ENCODE peak calls at places on chromosome 7, in five cellular contexts. One of them, this sample, is unnamed.

GRCh38 chr7:116809636-116810266 is 52.6 kb upstream of the CAPZA2 start:
- DNase-seq in GM12865: peak
- DNase-seq in neural crest cell: peak
- DNase-seq in astrocyte of the spinal cord: peak
- DNase-seq in fibroblast of the aortic adventitia: peak
- DNase-seq in this sample: no peak

GRCh38 chr7:91596287-91596686 is 284.2 kb downstream of the MTERF1 start:
- DNase-seq in GM12865: no peak
- DNase-seq in neural crest cell: no peak
- DNase-seq in astrocyte of the spinal cord: no peak
- DNase-seq in fibroblast of the aortic adventitia: no peak
- DNase-seq in this sample: no peak

GRCh38 chr7:44973610-44974401 is 5.0 kb downstream of the MYO1G start:
- DNase-seq in GM12865: no peak
- DNase-seq in neural crest cell: peak
- DNase-seq in astrocyte of the spinal cord: no peak
- DNase-seq in fibroblast of the aortic adventitia: peak
- DNase-seq in this sample: no peak

GRCh38 chr7:74708569-74709275 is 51.2 kb downstream of the GTF2I start:
- DNase-seq in GM12865: no peak
- DNase-seq in neural crest cell: no peak
- DNase-seq in astrocyte of the spinal cord: no peak
- DNase-seq in fibroblast of the aortic adventitia: peak
- DNase-seq in this sample: no peak

GRCh38 chr7:46990761-46991160 is 591.1 kb downstream of the TNS3 start:
- DNase-seq in GM12865: no peak
- DNase-seq in neural crest cell: no peak
- DNase-seq in astrocyte of the spinal cord: no peak
- DNase-seq in fibroblast of the aortic adventitia: peak
- DNase-seq in this sample: no peak

GRCh38 chr7:17130281-17131059 is 168.0 kb upstream of the AHR start:
- DNase-seq in GM12865: no peak
- DNase-seq in neural crest cell: no peak
- DNase-seq in astrocyte of the spinal cord: peak
- DNase-seq in fibroblast of the aortic adventitia: peak
- DNase-seq in this sample: no peak

GRCh38 chr7:100351657-100352058 is 6.3 kb upstream of the PILRB start:
- DNase-seq in GM12865: no peak
- DNase-seq in neural crest cell: no peak
- DNase-seq in astrocyte of the spinal cord: no peak
- DNase-seq in fibroblast of the aortic adventitia: no peak
- DNase-seq in this sample: no peak

GRCh38 chr7:101066858-101067227 is 18.4 kb upstream of the TRIM56 start:
- DNase-seq in GM12865: no peak
- DNase-seq in neural crest cell: no peak
- DNase-seq in astrocyte of the spinal cord: no peak
- DNase-seq in fibroblast of the aortic adventitia: no peak
- DNase-seq in this sample: no peak

GRCh38 chr7:140081774-140082425 is 19.1 kb upstream of the PARP12 start:
- DNase-seq in GM12865: no peak
- DNase-seq in neural crest cell: no peak
- DNase-seq in astrocyte of the spinal cord: no peak
- DNase-seq in fibroblast of the aortic adventitia: no peak
- DNase-seq in this sample: no peak

GRCh38 chr7:140082770-140083169 is 20.0 kb upstream of the PARP12 start:
- DNase-seq in GM12865: no peak
- DNase-seq in neural crest cell: no peak
- DNase-seq in astrocyte of the spinal cord: no peak
- DNase-seq in fibroblast of the aortic adventitia: no peak
- DNase-seq in this sample: no peak

GRCh38 chr7:140080919-140081318 is 18.2 kb upstream of the PARP12 start:
- DNase-seq in GM12865: no peak
- DNase-seq in neural crest cell: no peak
- DNase-seq in astrocyte of the spinal cord: no peak
- DNase-seq in fibroblast of the aortic adventitia: no peak
- DNase-seq in this sample: no peak

GRCh38 chr7:140078392-140078791 is 15.6 kb upstream of the PARP12 start:
- DNase-seq in GM12865: no peak
- DNase-seq in neural crest cell: no peak
- DNase-seq in astrocyte of the spinal cord: no peak
- DNase-seq in fibroblast of the aortic adventitia: no peak
- DNase-seq in this sample: no peak

DNA sequence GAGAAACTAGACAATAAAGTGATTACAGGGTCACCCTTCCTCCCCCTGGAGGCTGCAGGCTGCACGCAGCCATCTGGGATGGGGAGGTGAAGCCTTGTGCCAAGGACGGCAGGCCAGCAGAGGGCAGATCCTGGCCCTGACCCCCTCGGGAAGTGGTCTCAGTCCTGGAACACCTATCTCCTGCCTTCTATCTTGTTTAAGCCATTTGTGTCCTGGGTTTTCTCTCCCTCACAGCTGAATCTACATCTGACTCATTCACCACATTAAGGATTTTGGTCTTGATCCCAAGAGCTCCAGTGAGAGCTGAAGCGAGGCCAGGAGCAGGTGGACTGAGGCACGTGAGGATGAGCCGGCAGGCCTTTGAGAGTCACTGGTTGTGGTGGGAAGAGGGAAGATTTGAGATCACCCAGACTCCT is 16.4 kb upstream of the PARP12 start:
- DNase-seq in GM12865: no peak
- DNase-seq in neural crest cell: peak
- DNase-seq in astrocyte of the spinal cord: peak
- DNase-seq in fibroblast of the aortic adventitia: peak
- DNase-seq in this sample: no peak
- TF ChIP-seq CTCF in GM12865: no peak
- TF ChIP-seq CTCF in neural crest cell: peak
- TF ChIP-seq CTCF in astrocyte of the spinal cord: peak
- TF ChIP-seq CTCF in fibroblast of the aortic adventitia: peak
- TF ChIP-seq CTCF in this sample: no peak

GRCh38 chr7:112745635-112746034 is 44.6 kb downstream of the TMEM168 start:
- DNase-seq in GM12865: no peak
- DNase-seq in neural crest cell: no peak
- DNase-seq in astrocyte of the spinal cord: no peak
- DNase-seq in fibroblast of the aortic adventitia: no peak
- DNase-seq in this sample: no peak

GRCh38 chr7:112752576-112752975 is 37.6 kb downstream of the TMEM168 start:
- DNase-seq in GM12865: no peak
- DNase-seq in neural crest cell: no peak
- DNase-seq in astrocyte of the spinal cord: no peak
- DNase-seq in fibroblast of the aortic adventitia: no peak
- DNase-seq in this sample: no peak

GRCh38 chr7:112753298-112753697 is 36.9 kb downstream of the TMEM168 start:
- DNase-seq in GM12865: no peak
- DNase-seq in neural crest cell: no peak
- DNase-seq in astrocyte of the spinal cord: no peak
- DNase-seq in fibroblast of the aortic adventitia: no peak
- DNase-seq in this sample: no peak

GRCh38 chr7:112748381-112748780 is 41.8 kb downstream of the TMEM168 start:
- DNase-seq in GM12865: no peak
- DNase-seq in neural crest cell: no peak
- DNase-seq in astrocyte of the spinal cord: no peak
- DNase-seq in fibroblast of the aortic adventitia: no peak
- DNase-seq in this sample: no peak

DNA sequence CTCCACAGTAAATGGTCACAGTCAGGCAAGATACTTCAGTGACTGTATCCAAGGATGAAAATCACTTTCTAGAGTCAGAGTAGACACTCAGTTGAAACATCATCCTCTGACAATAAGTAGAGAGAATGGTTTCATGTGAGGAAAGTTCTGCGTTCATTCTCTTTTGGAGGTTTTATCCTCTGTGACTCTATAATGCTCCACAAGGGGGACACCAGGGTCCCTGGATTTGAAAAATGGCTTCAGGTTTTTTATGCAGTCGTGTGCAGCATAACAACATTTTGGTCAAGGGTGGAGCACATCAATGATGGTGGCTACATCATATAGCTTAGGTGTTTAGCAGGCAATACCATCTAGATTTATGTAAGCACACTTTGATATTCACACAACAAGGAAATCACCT is 40.4 kb downstream of the TMEM168 start:
- DNase-seq in GM12865: no peak
- DNase-seq in neural crest cell: no peak
- DNase-seq in astrocyte of the spinal cord: no peak
- DNase-seq in fibroblast of the aortic adventitia: no peak
- DNase-seq in this sample: no peak
- TF ChIP-seq CTCF in GM12865: no peak
- TF ChIP-seq CTCF in neural crest cell: peak
- TF ChIP-seq CTCF in astrocyte of the spinal cord: no peak
- TF ChIP-seq CTCF in fibroblast of the aortic adventitia: no peak
- TF ChIP-seq CTCF in this sample: no peak

GRCh38 chr7:155032978-155033377 is 30.1 kb upstream of the PAXIP1 start:
- DNase-seq in GM12865: no peak
- DNase-seq in neural crest cell: no peak
- DNase-seq in astrocyte of the spinal cord: no peak
- DNase-seq in fibroblast of the aortic adventitia: no peak
- DNase-seq in this sample: no peak
- TF ChIP-seq CTCF in GM12865: no peak
- TF ChIP-seq CTCF in neural crest cell: no peak
- TF ChIP-seq CTCF in astrocyte of the spinal cord: no peak
- TF ChIP-seq CTCF in fibroblast of the aortic adventitia: no peak
- TF ChIP-seq CTCF in this sample: no peak

DNA sequence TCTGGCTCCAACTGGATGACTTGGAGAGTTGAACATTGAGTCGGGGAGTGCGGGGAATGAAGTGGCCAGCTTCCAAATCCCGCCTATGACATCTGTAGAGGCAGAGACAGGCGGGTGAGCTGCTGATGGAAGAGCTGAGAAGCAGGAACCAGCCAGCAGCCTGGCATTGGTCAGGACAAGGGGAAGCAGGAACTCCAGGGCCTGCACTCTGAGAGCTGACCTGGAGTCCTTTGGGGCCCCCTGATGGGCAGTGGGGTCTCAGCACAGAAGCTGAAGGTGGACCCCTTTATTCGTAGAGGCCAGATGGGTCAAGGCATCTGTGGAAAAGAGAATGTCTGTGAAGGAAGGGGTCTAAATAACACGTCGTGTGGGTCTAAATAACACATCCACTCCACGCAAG is 57.0 kb downstream of the SEC61G start:
- DNase-seq in GM12865: no peak
- DNase-seq in neural crest cell: no peak
- DNase-seq in astrocyte of the spinal cord: no peak
- DNase-seq in fibroblast of the aortic adventitia: no peak
- DNase-seq in this sample: no peak
- TF ChIP-seq CTCF in GM12865: no peak
- TF ChIP-seq CTCF in neural crest cell: no peak
- TF ChIP-seq CTCF in astrocyte of the spinal cord: no peak
- TF ChIP-seq CTCF in fibroblast of the aortic adventitia: no peak
- TF ChIP-seq CTCF in this sample: no peak

GRCh38 chr7:138755831-138756590 is 41.8 kb upstream of the TMEM213 start:
- DNase-seq in GM12865: no peak
- DNase-seq in neural crest cell: no peak
- DNase-seq in astrocyte of the spinal cord: peak
- DNase-seq in fibroblast of the aortic adventitia: peak
- DNase-seq in this sample: no peak

GRCh38 chr7:138755331-138755747 is 42.5 kb upstream of the TMEM213 start:
- DNase-seq in GM12865: no peak
- DNase-seq in neural crest cell: no peak
- DNase-seq in astrocyte of the spinal cord: peak
- DNase-seq in fibroblast of the aortic adventitia: peak
- DNase-seq in this sample: no peak

GRCh38 chr7:138750926-138751464 is 46.8 kb upstream of the TMEM213 start:
- DNase-seq in GM12865: no peak
- DNase-seq in neural crest cell: no peak
- DNase-seq in astrocyte of the spinal cord: no peak
- DNase-seq in fibroblast of the aortic adventitia: no peak
- DNase-seq in this sample: no peak

GRCh38 chr7:138752568-138753518 is 45.0 kb upstream of the TMEM213 start:
- DNase-seq in GM12865: peak
- DNase-seq in neural crest cell: no peak
- DNase-seq in astrocyte of the spinal cord: peak
- DNase-seq in fibroblast of the aortic adventitia: no peak
- DNase-seq in this sample: no peak

DNA sequence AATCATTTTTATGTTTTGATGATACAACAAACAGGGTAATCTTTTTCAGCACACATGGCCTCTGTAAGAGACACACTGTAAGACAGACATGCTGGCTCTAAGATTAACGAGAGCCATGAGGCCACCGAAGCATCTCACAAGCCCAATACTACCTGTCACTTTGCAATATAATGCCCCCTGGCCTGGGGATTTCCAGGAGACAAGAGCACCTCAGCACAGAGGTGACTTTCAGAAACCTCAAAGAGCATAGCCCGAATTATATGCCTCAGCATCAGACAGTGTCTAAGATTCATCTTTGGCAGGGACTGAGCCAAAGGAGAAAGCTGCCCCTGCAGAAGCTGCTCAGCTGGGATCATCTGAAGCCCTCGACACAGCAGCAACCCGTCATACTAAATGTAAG is 44.2 kb upstream of the TMEM213 start:
- DNase-seq in GM12865: no peak
- DNase-seq in neural crest cell: no peak
- DNase-seq in astrocyte of the spinal cord: no peak
- DNase-seq in fibroblast of the aortic adventitia: no peak
- DNase-seq in this sample: no peak
- TF ChIP-seq CTCF in GM12865: no peak
- TF ChIP-seq CTCF in neural crest cell: no peak
- TF ChIP-seq CTCF in astrocyte of the spinal cord: no peak
- TF ChIP-seq CTCF in fibroblast of the aortic adventitia: no peak
- TF ChIP-seq CTCF in this sample: no peak

GRCh38 chr7:11210374-11210773 is 236.7 kb downstream of the PHF14 start:
- DNase-seq in GM12865: no peak
- DNase-seq in neural crest cell: no peak
- DNase-seq in astrocyte of the spinal cord: no peak
- DNase-seq in fibroblast of the aortic adventitia: no peak
- DNase-seq in this sample: no peak

GRCh38 chr7:11203224-11203623 is 229.6 kb downstream of the PHF14 start:
- DNase-seq in GM12865: no peak
- DNase-seq in neural crest cell: no peak
- DNase-seq in astrocyte of the spinal cord: no peak
- DNase-seq in fibroblast of the aortic adventitia: no peak
- DNase-seq in this sample: no peak

GRCh38 chr7:11206131-11206921 is 232.7 kb downstream of the PHF14 start:
- DNase-seq in GM12865: no peak
- DNase-seq in neural crest cell: no peak
- DNase-seq in astrocyte of the spinal cord: no peak
- DNase-seq in fibroblast of the aortic adventitia: no peak
- DNase-seq in this sample: no peak

GRCh38 chr7:11203688-11204087 is 230.0 kb downstream of the PHF14 start:
- DNase-seq in GM12865: no peak
- DNase-seq in neural crest cell: no peak
- DNase-seq in astrocyte of the spinal cord: no peak
- DNase-seq in fibroblast of the aortic adventitia: no peak
- DNase-seq in this sample: no peak

GRCh38 chr7:11207565-11207964 is 233.9 kb downstream of the PHF14 start:
- DNase-seq in GM12865: no peak
- DNase-seq in neural crest cell: no peak
- DNase-seq in astrocyte of the spinal cord: no peak
- DNase-seq in fibroblast of the aortic adventitia: no peak
- DNase-seq in this sample: no peak
- TF ChIP-seq CTCF in GM12865: no peak
- TF ChIP-seq CTCF in neural crest cell: no peak
- TF ChIP-seq CTCF in astrocyte of the spinal cord: peak
- TF ChIP-seq CTCF in fibroblast of the aortic adventitia: peak
- TF ChIP-seq CTCF in this sample: no peak

This sample was measured in osteocyte.